ENCODE peak calls at places on chromosomes 6 and 20, in four cellular contexts. D, A, J and G are unnamed samples.

GRCh38 chr6:44730771-44731391 is 343.4 kb downstream of the CDC5L start:
- DNase-seq in A (no peak), D (no peak), J (no peak), G (peak)

GRCh38 chr6:42702200-42702599 is 20.2 kb downstream of the PRPH2 start:
- DNase-seq in A (no peak), D (no peak), J (no peak), G (no peak)

GRCh38 chr20:41631826-41632225 is 13.6 kb upstream of the CHD6 start:
- DNase-seq in A (no peak), D (peak), J (peak), G (no peak)

GRCh38 chr6:42010185-42010872 is 40.0 kb upstream of the TAF8 start:
- DNase-seq in J (no peak), A (no peak), D (no peak), G (peak)

GRCh38 chr6:83708970-83709747 is at the start of gene SNAP91:
- DNase-seq in D (peak), A (peak), J (peak), G (no peak)

GRCh38 chr20:24987244-24987643 is 5.3 kb downstream of the APMAP start:
- DNase-seq in J (no peak), D (no peak), A (no peak), G (peak)

GRCh38 chr6:132388291-132388690 is 13.0 kb downstream of the MOXD1 start:
- DNase-seq in A (no peak), J (no peak), D (no peak), G (no peak)

GRCh38 chr6:79544299-79544927 is 7.2 kb upstream of the LCA5 start:
- DNase-seq in A (no peak), D (no peak), J (no peak), G (no peak)

GRCh38 chr6:143745160-143746133 is 67.7 kb downstream of the PHACTR2 start:
- DNase-seq in A (peak), J (peak), D (peak), G (no peak)

GRCh38 chr6:78598966-78599365 is 268.4 kb upstream of the IRAK1BP1 start:
- DNase-seq in A (no peak), D (no peak), J (no peak), G (no peak)

GRCh38 chr6:72418495-72418894 is 203.4 kb upstream of the KCNQ5 start:
- DNase-seq in J (no peak), D (no peak), A (no peak), G (no peak)

GRCh38 chr6:89371849-89372505 is 19.5 kb upstream of the UBE2J1 start:
- DNase-seq in J (peak), D (peak), A (peak), G (peak)

GRCh38 chr6:89242574-89243330 is 25.6 kb upstream of the GABRR1 start:
- DNase-seq in J (peak), D (no peak), A (no peak), G (no peak)

GRCh38 chr20:17807670-17808069 is 107.9 kb downstream of the BANF2 start:
- DNase-seq in D (no peak), A (no peak), J (peak), G (no peak)

GRCh38 chr6:100296810-100297544 is 167.7 kb downstream of the SIM1 start:
- DNase-seq in J (no peak), A (no peak), D (no peak), G (no peak)

GRCh38 chr6:13453771-13454251 is 33.6 kb downstream of the GFOD1 start:
- DNase-seq in A (no peak), J (no peak), D (no peak), G (peak)

GRCh38 chr6:14728396-14729024 is 517.4 kb upstream of the JARID2 start:
- DNase-seq in D (peak), A (no peak), J (peak), G (peak)

GRCh38 chr6:45681860-45682488 is 304.2 kb upstream of the SUPT3H start:
- DNase-seq in J (peak), A (no peak), D (no peak), G (no peak)

GRCh38 chr20:8304124-8304800 is 172.2 kb downstream of the PLCB1 start:
- DNase-seq in D (no peak), A (no peak), J (no peak), G (no peak)

GRCh38 chr6:75196051-75196743 is 9.7 kb downstream of the COL12A1 start:
- DNase-seq in D (no peak), A (no peak), J (no peak), G (no peak)

DNA sequence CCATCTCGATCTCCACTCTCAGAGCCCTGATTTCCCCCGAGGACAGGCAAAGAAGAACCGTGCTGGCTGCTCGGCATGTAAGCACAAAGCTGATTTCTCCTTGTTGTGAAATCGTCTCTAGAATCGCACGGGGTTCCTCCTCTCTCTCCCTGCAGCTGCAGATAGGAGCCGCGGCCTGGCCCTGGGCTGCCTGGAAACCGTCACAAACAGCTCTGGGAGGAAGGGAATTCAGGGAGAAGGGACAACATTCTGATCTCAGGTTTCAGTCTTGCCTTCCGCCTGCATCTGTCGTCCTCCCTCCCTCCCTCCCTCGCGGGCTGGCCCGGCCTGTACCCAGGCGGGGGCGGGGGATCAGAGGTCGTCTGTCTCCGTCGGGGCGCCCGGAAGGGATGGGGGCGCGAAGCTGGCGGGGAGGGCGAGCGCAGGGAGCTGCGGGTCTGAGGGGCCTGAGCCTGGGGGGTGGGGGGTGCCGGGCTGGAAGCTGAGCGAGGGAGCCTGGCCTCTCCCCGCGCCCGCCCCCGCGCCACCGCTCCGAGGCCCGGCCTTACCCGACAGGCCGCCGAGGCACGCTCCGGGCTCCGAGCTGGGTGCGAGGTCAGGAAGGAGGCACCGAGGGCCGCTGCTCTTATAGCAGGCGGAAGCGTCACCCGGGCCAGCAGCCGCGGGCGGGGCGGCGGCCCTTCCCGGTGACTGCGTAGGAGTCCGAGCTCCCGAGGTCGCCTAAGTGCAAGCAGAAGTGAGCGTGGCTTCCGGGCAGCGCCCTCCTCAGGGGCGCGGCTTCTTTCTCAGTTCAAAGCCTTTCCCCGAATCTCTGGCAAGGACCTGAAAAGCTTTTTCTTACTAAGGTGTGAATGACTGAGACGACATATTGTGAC is at the start of gene SERPINB1:
- DNase-seq in D (peak), J (peak), A (peak), G (peak)
- TF ChIP-seq POLR2A in D (peak), J (peak), A (peak), G (no peak)

DNA sequence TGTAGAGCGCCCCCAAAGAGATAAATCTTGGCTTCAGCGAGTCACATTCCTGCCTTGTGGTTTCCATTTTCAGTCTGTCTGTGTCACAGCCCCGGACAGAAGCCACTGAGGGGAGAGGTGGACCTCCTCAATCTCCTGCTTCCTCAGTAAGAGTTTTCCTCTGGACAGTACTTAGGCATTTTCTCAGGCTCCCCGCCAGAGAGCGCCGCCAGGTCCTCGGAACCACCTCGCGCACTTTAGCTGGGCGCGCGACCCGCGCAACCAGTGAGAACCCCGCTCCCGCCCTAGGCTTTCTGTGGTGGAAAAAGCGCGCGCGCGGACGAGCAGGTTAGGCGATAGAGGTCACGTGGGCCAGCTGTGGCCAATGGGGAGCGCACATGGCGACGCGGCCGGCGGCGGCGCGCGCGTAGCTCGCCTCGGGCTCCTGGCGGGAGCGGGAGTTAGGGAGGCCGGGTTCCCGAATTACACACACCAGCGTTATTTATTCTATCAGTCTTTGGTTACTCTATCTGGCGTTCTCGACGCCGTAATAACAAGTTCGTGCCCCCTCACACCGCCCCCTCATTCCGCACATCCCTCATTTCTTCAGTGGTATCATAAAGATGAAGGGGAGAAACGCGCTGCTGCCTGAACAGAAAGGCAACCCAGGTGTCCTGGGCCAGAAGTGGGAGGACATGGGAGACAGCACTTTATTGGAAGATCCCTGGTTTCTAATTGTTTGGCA is 19.4 kb downstream of the PXT1 start:
- DNase-seq in J (peak), D (peak), A (peak), G (peak)
- TF ChIP-seq POLR2A in J (peak), D (peak), A (peak), G (no peak)

GRCh38 chr6:32439708-32440214 is at the start of gene HLA-DRA:
- DNase-seq in D (peak), J (peak), A (no peak), G (peak)
- TF ChIP-seq POLR2A in D (peak), J (no peak), A (no peak), G (no peak)

GRCh38 chr6:24778121-24778520 is 3.4 kb downstream of the GMNN start:
- DNase-seq in D (no peak), A (no peak), J (no peak), G (no peak)

GRCh38 chr6:24778878-24779277 is 4.1 kb downstream of the GMNN start:
- DNase-seq in J (no peak), A (no peak), D (no peak), G (no peak)

GRCh38 chr6:24775520-24776058 is 852 bp downstream of the GMNN start:
- DNase-seq in D (peak), A (no peak), J (peak), G (no peak)

GRCh38 chr6:24777227-24777626 is 2.5 kb downstream of the GMNN start:
- DNase-seq in J (no peak), D (no peak), A (no peak), G (no peak)

DNA sequence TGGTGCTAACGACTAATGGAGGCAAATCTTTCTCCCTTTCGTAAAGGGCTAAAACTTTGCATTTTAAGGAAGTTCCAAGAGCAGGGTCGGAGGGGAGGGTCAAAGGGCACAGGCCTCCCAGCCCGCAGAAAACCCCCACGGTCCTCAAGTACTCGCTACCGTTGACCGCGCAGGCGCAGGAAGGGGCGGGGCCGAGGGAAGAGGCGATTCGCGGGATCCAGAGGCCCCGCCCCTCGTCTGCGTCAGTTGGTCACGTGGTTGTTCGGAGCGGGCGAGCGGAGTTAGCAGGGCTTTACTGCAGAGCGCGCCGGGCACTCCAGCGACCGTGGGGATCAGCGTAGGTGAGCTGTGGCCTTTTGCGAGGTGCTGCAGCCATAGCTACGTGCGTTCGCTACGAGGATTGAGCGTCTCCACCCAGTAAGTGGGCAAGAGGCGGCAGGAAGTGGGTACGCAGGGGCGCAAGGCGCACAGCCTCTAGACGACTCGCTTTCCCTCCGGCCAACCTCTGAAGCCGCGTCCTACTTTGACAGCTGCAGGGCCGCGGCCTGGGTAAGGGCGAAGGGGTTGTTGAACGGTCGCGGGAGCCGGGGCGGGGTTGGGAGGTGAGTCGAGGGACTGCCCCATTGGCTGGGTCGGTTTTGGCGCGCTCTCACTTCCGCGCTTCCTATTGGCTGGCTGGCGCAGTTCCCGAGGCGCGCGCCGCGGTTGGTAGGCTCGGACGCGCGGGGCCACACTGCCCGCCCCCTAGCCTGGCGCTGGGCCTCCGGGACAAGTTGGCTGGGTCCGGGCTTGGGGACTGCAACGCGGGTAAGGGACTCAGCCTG is at the start of gene GMNN:
- DNase-seq in J (peak), A (peak), D (peak), G (peak)
- TF ChIP-seq POLR2A in J (peak), A (peak), D (peak), G (no peak)